ENCODE peak calls at places on chromosomes 2 and 18, in nine cellular contexts. A is K562; R is mesenchymal stem cell; Q is dorsolateral prefrontal cortex; G is PC-9; K is GM23248; T is coronary artery; L is adrenal gland; I is CD8-positive, alpha-beta memory T cell. X is an unnamed sample.

GRCh38 chr2:120587997-120588336 is 147.7 kb upstream of the GLI2 start:
- DNase-seq in I (no peak), A (no peak), L (no peak), G (no peak), T (no peak), Q (no peak), R (no peak), K (no peak), X (no peak)

GRCh38 chr2:66496680-66497420 is 61.9 kb downstream of the MEIS1 start:
- DNase-seq in I (no peak), R (no peak), A (no peak), G (no peak), K (peak), L (no peak), Q (no peak), T (no peak), X (no peak)

GRCh38 chr2:195694553-195694952 is 37.5 kb downstream of the SLC39A10 start:
- DNase-seq in T (no peak), G (no peak), K (no peak), A (no peak), Q (no peak), I (no peak), L (no peak), R (no peak), X (no peak)

GRCh38 chr2:224162122-224162521 is 123.0 kb upstream of the SERPINE2 start:
- DNase-seq in Q (no peak), K (peak), T (no peak), A (no peak), L (no peak), R (no peak), I (no peak), G (no peak), X (no peak)

GRCh38 chr2:240441326-240441992 is 6.0 kb downstream of the GPC1 start:
- DNase-seq in Q (no peak), L (no peak), T (no peak), R (no peak), G (no peak), A (no peak), I (no peak), K (no peak), X (no peak)

GRCh38 chr2:85394256-85394655 is 15.9 kb downstream of the CAPG start:
- DNase-seq in Q (peak), T (peak), A (no peak), R (no peak), I (no peak), G (no peak), L (peak), K (no peak), X (peak)

GRCh38 chr2:177147093-177147694 is 65.4 kb upstream of the HNRNPA3 start:
- DNase-seq in G (peak), K (peak), Q (no peak), T (no peak), R (peak), I (peak), A (peak), L (no peak), X (no peak)

GRCh38 chr2:9285385-9285784 is 78.8 kb downstream of the ASAP2 start:
- DNase-seq in A (no peak), K (no peak), T (no peak), G (peak), Q (no peak), R (no peak), L (no peak), I (no peak), X (no peak)

GRCh38 chr2:141496805-141497204 is 634.0 kb downstream of the LRP1B start:
- DNase-seq in K (peak), G (no peak), A (no peak), L (no peak), Q (no peak), R (peak), T (no peak), I (no peak), X (no peak)

GRCh38 chr18:79515331-79515730 is 119.6 kb downstream of the NFATC1 start:
- DNase-seq in G (no peak), R (no peak), K (no peak), A (no peak), L (no peak), Q (peak), I (no peak), T (peak), X (peak)

GRCh38 chr2:48508461-48509124 is 21.4 kb upstream of the STON1 start:
- DNase-seq in T (no peak), Q (no peak), G (no peak), R (peak), L (peak), K (peak), A (peak), I (no peak), X (no peak)

GRCh38 chr18:46452820-46453219 is 204.2 kb downstream of the LOXHD1 start:
- DNase-seq in Q (no peak), K (peak), R (no peak), T (no peak), A (no peak), L (no peak), G (peak), I (no peak), X (no peak)

GRCh38 chr2:190517468-190517867 is 17.1 kb downstream of the NEMP2 start:
- DNase-seq in R (no peak), L (no peak), I (no peak), G (no peak), K (no peak), Q (no peak), A (no peak), T (no peak), X (no peak)

GRCh38 chr2:181554511-181554910 is 97.3 kb downstream of the ITGA4 start:
- DNase-seq in I (no peak), R (no peak), K (no peak), Q (no peak), G (no peak), L (no peak), T (no peak), A (no peak), X (no peak)

GRCh38 chr2:113234721-113235346 is 43.9 kb downstream of the PAX8 start:
- DNase-seq in T (no peak), A (no peak), I (no peak), K (peak), R (no peak), G (no peak), Q (no peak), L (no peak), X (no peak)

GRCh38 chr2:113233593-113234550 is 44.8 kb downstream of the PAX8 start:
- DNase-seq in Q (no peak), A (peak), L (peak), R (no peak), T (no peak), K (peak), G (peak), I (no peak), X (no peak)

GRCh38 chr2:113240150-113240914 is 38.4 kb downstream of the PAX8 start:
- DNase-seq in A (no peak), R (peak), L (peak), Q (peak), T (peak), I (no peak), K (peak), G (peak), X (peak)

GRCh38 chr2:113237604-113238003 is 41.1 kb downstream of the PAX8 start:
- DNase-seq in I (no peak), Q (no peak), L (no peak), K (peak), T (no peak), R (no peak), A (no peak), G (peak), X (no peak)

DNA sequence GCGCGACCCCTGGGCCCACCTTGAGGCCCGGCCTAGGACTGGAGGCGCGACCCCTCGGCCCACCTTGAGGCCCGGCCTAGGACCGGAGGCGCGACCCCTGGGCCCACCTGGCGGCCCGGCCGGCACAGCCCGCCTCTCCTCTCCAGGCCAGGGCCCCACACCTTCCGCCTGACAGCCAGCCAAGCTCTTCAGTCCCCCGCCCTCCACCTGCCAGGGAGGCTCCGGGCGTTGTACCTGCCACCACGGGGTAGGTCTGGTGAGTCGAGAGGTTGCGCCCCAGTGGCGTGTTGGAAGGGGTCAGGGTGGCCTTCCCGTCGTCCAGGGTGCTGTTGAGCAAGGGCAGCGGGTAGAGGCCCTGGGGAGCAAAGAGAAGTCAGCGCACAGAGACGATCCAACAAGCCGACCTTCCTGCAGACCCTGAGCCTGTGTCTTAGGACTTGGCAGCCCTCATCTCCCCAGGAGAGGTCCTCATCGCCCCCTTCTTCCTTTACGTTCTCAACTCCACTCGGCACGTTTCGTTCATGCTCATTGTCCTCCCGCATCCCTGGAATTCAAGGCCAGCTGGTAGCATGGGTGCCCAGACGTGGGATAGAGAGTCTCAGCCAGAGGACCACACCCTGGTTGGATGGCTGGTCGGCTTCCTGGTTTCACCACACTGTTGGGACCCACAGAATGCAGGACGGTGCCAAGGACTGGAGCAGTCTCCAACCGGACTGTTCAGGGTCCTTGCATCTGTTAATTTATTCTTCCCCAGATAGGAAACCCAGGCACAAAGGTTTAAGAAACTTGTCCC is 42.2 kb downstream of the PAX8 start:
- DNase-seq in T (no peak), K (peak), I (no peak), L (no peak), R (no peak), G (peak), Q (no peak), A (no peak), X (no peak)
- H3K4me3 ChIP-seq in T (peak), K (peak), I (no peak), L (no peak), R (peak), G (peak), Q (no peak), A (peak), X (no peak)

GRCh38 chr18:58861353-58861752 is 3.3 kb upstream of the ZNF532 start:
- DNase-seq in L (no peak), G (no peak), K (peak), A (no peak), T (no peak), R (no peak), Q (no peak), I (no peak), X (no peak)
- H3K27ac ChIP-seq in L (no peak), G (no peak), K (no peak), A (no peak), T (no peak), R (no peak), Q (peak), I (no peak), X (no peak)

GRCh38 chr2:70513751-70514150 is 39.9 kb downstream of the TGFA start:
- DNase-seq in R (no peak), K (no peak), I (no peak), A (no peak), G (no peak), L (no peak), Q (no peak), T (no peak), X (no peak)

GRCh38 chr2:70514612-70515055 is 39.0 kb downstream of the TGFA start:
- DNase-seq in G (no peak), Q (no peak), K (no peak), I (no peak), L (no peak), T (no peak), R (no peak), A (no peak), X (no peak)

GRCh38 chr2:70517804-70518203 is 35.8 kb downstream of the TGFA start:
- DNase-seq in T (no peak), A (no peak), L (no peak), R (no peak), I (no peak), Q (no peak), K (no peak), G (no peak), X (no peak)

GRCh38 chr2:70516596-70516995 is 37.0 kb downstream of the TGFA start:
- DNase-seq in I (no peak), R (no peak), K (peak), L (peak), Q (no peak), G (no peak), A (no peak), T (no peak), X (no peak)

GRCh38 chr2:70515938-70516337 is 37.7 kb downstream of the TGFA start:
- DNase-seq in I (no peak), A (no peak), R (no peak), T (no peak), L (no peak), K (peak), Q (no peak), G (no peak), X (no peak)
- H3K4me3 ChIP-seq in I (no peak), A (no peak), R (no peak), T (no peak), L (no peak), K (no peak), Q (no peak), G (no peak), X (no peak)

GRCh38 chr18:34796013-34796657 is 86.0 kb downstream of the DTNA start:
- DNase-seq in R (no peak), G (no peak), A (no peak), I (no peak), K (no peak), T (no peak), L (no peak), Q (no peak), X (no peak)

GRCh38 chr18:34789768-34790344 is 79.8 kb downstream of the DTNA start:
- DNase-seq in R (no peak), G (no peak), T (no peak), K (peak), A (no peak), L (no peak), I (no peak), Q (no peak), X (no peak)

GRCh38 chr18:34794346-34794745 is 84.2 kb downstream of the DTNA start:
- DNase-seq in L (no peak), R (no peak), K (no peak), T (no peak), G (no peak), Q (no peak), A (no peak), I (no peak), X (no peak)

DNA sequence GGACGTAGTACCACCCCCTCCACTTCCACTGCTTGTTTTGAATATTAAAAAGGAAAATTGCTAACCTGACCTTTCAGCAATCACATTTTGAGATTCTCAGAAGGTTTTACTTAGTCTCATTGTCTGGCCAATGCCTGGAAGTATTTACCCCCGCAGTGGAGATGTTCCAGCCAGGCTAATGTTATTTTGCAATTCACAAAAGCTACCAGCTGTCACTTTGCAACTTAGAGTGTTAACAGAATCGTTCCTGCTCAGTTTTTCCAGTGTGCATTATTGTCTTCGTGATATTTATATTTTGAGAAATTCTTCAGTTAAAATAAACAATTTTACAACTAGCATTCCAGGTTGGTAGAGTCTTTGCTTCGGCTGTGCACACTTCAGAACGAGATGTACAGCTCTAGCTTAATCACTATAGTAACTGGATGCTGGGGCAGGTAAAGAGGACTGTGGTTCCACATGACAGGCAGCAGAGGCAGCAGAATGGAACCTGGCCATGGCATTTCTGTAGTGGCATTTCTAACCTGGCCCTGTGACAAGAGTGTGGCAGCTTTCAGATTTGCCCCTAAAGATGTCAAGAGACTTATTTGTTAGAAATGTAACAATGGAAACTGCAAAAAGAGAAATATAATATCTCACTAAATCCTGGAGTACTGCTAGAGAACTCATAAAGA is 85.1 kb downstream of the DTNA start:
- DNase-seq in I (no peak), A (no peak), K (no peak), Q (no peak), G (no peak), R (no peak), T (no peak), L (no peak), X (no peak)
- H3K27ac ChIP-seq in I (no peak), A (no peak), K (no peak), Q (peak), G (no peak), R (no peak), T (no peak), L (no peak), X (no peak)

DNA sequence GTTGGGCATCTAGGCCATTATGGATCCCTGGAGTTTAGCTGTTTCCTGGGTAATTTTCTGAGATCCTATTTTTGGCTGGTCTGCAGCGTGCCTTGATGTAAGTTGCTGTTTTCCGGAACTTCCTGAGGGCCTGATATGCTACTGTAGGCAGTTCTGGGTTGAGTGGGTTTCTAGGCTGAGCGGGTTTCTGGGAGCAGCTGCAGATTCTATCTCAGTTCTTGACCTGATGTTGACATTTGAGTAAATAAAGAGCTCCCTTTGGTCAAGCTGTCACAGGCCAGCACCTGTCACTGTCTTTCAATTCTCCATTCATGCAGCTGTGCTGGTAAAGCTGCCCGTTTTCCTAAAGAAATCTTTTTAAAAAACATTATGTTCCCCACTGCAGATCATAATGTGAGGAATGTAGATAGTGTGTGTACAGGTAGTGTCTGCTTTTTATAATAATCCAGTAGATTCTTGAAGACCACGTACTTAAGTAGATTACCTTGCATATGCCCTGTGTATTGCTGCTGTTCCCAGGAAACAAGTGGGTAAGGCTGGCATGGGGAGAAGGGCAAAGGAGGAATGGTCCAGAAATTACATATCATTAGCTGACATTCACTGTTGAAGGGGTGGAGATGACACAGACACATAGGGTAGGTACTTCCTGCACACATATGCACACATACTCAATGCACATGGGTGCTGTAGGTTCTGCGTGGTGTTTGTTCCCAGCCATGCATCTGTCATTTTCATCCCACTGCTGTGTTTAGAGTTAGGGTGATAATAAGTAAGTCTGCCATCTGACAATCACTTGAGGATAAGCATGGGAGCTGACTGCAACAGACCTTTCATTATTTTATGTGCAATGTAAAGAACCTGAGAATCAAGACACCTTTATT is 25.9 kb downstream of the CD28 start:
- DNase-seq in Q (no peak), R (no peak), A (no peak), I (no peak), T (no peak), K (no peak), G (no peak), L (no peak), X (no peak)
- H3K4me3 ChIP-seq in Q (no peak), R (no peak), A (no peak), I (peak), T (no peak), K (no peak), G (no peak), L (no peak), X (no peak)

X was measured in aorta.